ENCODE peak calls at places on chromosomes 6 and 20, in seven cellular contexts. B, I, N, K, F, G and M are unnamed samples.

GRCh38 chr6:152160346-152160745 is 352.9 kb downstream of the ESR1 start:
- DNase-seq in B (no peak), I (no peak), N (no peak), K (no peak), F (no peak), G (peak), M (no peak)

GRCh38 chr6:159727717-159728440 is 573 bp downstream of the WTAP start:
- DNase-seq in B (peak), I (no peak), N (peak), K (peak), F (no peak), G (no peak), M (peak)

GRCh38 chr20:36532388-36532787 is 8.9 kb upstream of the MYL9 start:
- DNase-seq in B (no peak), I (no peak), N (no peak), K (no peak), F (no peak), G (no peak), M (no peak)

GRCh38 chr6:113432729-113433505 is 424.2 kb upstream of the MARCKS start:
- DNase-seq in B (no peak), I (no peak), N (no peak), K (no peak), F (no peak), G (no peak), M (no peak)

GRCh38 chr6:157518399-157519250 is 137.6 kb downstream of the ZDHHC14 start:
- DNase-seq in B (no peak), I (no peak), N (peak), K (no peak), F (no peak), G (no peak), M (no peak)

GRCh38 chr6:34723203-34723602 is 26.6 kb upstream of the ILRUN start:
- DNase-seq in B (no peak), I (no peak), N (no peak), K (peak), F (no peak), G (no peak), M (no peak)

GRCh38 chr6:163318071-163318786 is 96.3 kb upstream of the QKI start:
- DNase-seq in B (no peak), I (no peak), N (no peak), K (no peak), F (no peak), G (no peak), M (no peak)

GRCh38 chr6:170005680-170006470 is 254.5 kb downstream of the ERMARD start:
- DNase-seq in B (no peak), I (no peak), N (no peak), K (no peak), F (no peak), G (no peak), M (no peak)

GRCh38 chr20:49595811-49596545 is 28.0 kb upstream of the PTGIS start:
- DNase-seq in B (no peak), I (no peak), N (no peak), K (no peak), F (no peak), G (no peak), M (no peak)

GRCh38 chr6:157314705-157315321 is 8.5 kb downstream of the TMEM242 start:
- DNase-seq in B (no peak), I (peak), N (peak), K (peak), F (no peak), G (peak), M (no peak)

GRCh38 chr20:19259182-19259591 is 46.7 kb downstream of the SLC24A3 start:
- DNase-seq in B (no peak), I (no peak), N (no peak), K (no peak), F (no peak), G (no peak), M (no peak)

GRCh38 chr6:106730672-106731071 is 101.3 kb downstream of the QRSL1 start:
- DNase-seq in B (no peak), I (no peak), N (no peak), K (no peak), F (no peak), G (no peak), M (no peak)

GRCh38 chr6:43644940-43645612 is at the start of gene RSPH9:
- DNase-seq in B (peak), I (peak), N (peak), K (no peak), F (peak), G (no peak), M (peak)

GRCh38 chr6:148969679-148970078 is 222.8 kb downstream of the UST start:
- DNase-seq in B (no peak), I (no peak), N (no peak), K (no peak), F (no peak), G (no peak), M (no peak)

GRCh38 chr6:85864453-85865401 is 222.0 kb upstream of the SYNCRIP start:
- DNase-seq in B (no peak), I (no peak), N (no peak), K (peak), F (no peak), G (no peak), M (no peak)

GRCh38 chr6:115551510-115551909 is 509.2 kb downstream of the FRK start:
- DNase-seq in B (no peak), I (peak), N (no peak), K (no peak), F (no peak), G (no peak), M (no peak)

GRCh38 chr6:168433898-168434297 is 7.1 kb upstream of the SMOC2 start:
- DNase-seq in B (no peak), I (no peak), N (no peak), K (no peak), F (no peak), G (no peak), M (no peak)

GRCh38 chr6:14200047-14200446 is 82.5 kb downstream of the CD83 start:
- DNase-seq in B (no peak), I (no peak), N (no peak), K (no peak), F (no peak), G (no peak), M (no peak)

GRCh38 chr6:36578030-36578825 is 15.9 kb upstream of the SRSF3 start:
- DNase-seq in B (no peak), I (peak), N (no peak), K (no peak), F (no peak), G (no peak), M (no peak)

GRCh38 chr6:141169419-141169818 is 963.3 kb upstream of the GJE1 start:
- DNase-seq in B (no peak), I (no peak), N (no peak), K (no peak), F (no peak), G (no peak), M (no peak)

GRCh38 chr20:3995067-3995748 is 20.1 kb downstream of the RNF24 start:
- DNase-seq in B (no peak), I (no peak), N (peak), K (no peak), F (no peak), G (no peak), M (no peak)
- TF ChIP-seq TAF1 in B (no peak), I (no peak), N (no peak), K (no peak), F (no peak), G (no peak), M (no peak)

DNA sequence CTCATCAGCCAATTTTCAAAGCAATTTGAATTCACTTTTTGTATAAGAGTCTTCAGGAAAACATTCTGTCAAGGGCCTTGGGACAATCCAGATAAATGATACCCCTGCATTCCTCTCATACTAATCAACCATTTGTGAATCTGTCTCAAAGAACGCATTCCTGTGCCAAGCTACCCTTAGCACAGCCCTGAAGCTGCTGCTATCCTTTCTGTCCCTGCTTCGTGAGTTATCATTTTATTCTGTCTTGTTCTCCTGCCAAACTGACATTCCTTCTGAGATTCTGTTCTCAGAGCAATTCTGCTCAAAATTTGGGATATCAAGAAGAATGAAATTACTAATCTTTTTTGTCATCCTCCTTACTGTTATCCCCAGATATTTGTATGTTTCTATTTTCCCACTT is 213.9 kb upstream of the STXBP5 start:
- DNase-seq in B (no peak), I (no peak), N (no peak), K (peak), F (no peak), G (no peak), M (no peak)
- TF ChIP-seq TAF1 in B (no peak), I (no peak), N (no peak), K (no peak), F (no peak), G (no peak), M (no peak)

DNA sequence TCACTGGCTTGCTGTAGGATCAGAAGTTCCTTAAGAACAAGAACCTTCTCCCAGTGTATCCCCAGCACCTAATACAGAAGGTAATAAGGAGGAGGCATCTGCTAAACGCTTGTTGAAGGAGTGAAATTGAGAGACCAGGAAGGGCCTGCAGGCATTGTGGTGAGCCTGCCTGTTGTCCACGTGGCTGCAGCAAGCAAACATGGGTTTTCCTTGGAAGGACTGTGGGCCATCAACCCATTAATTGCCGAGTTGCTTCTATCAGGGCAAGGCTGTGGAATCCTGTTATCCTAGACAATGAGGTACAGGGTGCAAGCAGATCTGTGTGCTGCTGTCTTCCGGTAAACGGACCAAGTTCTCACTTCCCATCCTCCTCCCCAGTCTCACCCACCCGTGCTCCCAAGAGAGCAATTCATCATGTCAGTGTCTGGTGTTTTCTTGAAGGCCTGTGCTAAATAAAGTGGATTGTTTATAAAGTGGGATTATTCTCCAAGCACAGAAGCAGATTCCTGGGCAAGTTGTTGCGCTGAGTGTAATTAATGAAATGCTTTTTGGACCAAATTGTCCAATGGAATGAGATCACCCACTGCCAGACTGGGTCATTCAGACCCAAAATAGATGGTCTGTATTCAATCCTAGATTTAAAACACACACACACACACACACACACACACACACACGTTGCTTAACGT is 164.6 kb upstream of the CDYL start:
- DNase-seq in B (no peak), I (no peak), N (no peak), K (no peak), F (no peak), G (no peak), M (no peak)
- TF ChIP-seq TAF1 in B (no peak), I (no peak), N (no peak), K (no peak), F (no peak), G (no peak), M (no peak)

DNA sequence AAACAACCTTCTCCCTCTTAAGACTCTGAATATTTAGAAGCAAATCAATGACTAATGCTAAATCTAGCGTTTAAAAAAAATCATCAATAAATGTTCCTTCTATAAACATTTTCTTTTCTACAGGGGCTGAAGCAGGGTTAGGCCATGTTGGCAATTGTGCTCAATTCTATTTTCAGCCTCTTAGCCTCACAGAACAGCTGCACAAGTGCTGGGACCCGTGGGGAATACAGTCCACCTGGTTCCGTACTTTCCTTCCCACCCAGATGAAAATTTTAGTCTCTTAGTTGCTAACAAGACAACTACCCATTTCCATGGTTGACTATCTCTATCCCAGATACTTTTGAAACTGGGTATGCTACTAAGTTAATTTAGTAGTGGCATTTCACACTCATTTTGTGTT is 138.6 kb downstream of the RPS12 start:
- DNase-seq in B (no peak), I (no peak), N (no peak), K (no peak), F (no peak), G (no peak), M (no peak)
- TF ChIP-seq TAF1 in B (no peak), I (no peak), N (no peak), K (no peak), F (no peak), G (no peak), M (no peak)